ENCODE peak calls at places on chromosome 3, in ten cellular contexts. U is choroid plexus epithelial cell, Z is A549, N is heart left ventricle, K is HL-60, D is fibroblast of lung, G is PC-3, L is OCI-LY7, A is AG04449, Q is AG10803. S is an unnamed sample.

GRCh38 chr3:196559826-196560225 is 8.5 kb downstream of the WDR53 start:
- DNase-seq in Q (no peak), A (peak), U (no peak), G (peak), Z (no peak), N (no peak), L (no peak), K (no peak), D (no peak), S (no peak)

GRCh38 chr3:54131026-54131605 is 8.8 kb downstream of the CACNA2D3 start:
- DNase-seq in A (no peak), D (no peak), K (no peak), N (no peak), U (no peak), G (no peak), L (no peak), Q (no peak), Z (no peak), S (no peak)

GRCh38 chr3:190094201-190094718 is 26.4 kb downstream of the P3H2 start:
- DNase-seq in U (peak), Q (peak), K (no peak), L (no peak), A (peak), D (peak), Z (no peak), G (no peak), N (no peak), S (no peak)

GRCh38 chr3:96214941-96215340 is 599.5 kb upstream of the EPHA6 start:
- DNase-seq in K (no peak), U (no peak), Q (no peak), D (no peak), L (no peak), N (no peak), Z (no peak), G (no peak), A (no peak), S (no peak)

GRCh38 chr3:35659808-35660207 is 20.5 kb downstream of the ARPP21 start:
- DNase-seq in Z (peak), L (peak), Q (no peak), A (no peak), D (no peak), G (peak), K (peak), N (no peak), U (no peak), S (peak)

GRCh38 chr3:12405432-12406272 is 78.6 kb upstream of the TSEN2 start:
- DNase-seq in L (no peak), U (peak), N (peak), A (no peak), Z (peak), D (peak), G (peak), K (no peak), Q (no peak), S (no peak)

GRCh38 chr3:103134023-103134724 is 699.4 kb downstream of the ZPLD1 start:
- DNase-seq in Z (no peak), K (no peak), A (no peak), L (no peak), N (no peak), U (no peak), D (no peak), Q (no peak), G (no peak), S (no peak)

GRCh38 chr3:114178770-114179368 is at the start of gene DRD3:
- DNase-seq in K (no peak), U (peak), A (no peak), L (no peak), G (peak), Z (peak), N (no peak), D (peak), Q (peak), S (peak)

GRCh38 chr3:78096488-78097255 is 1056.8 kb downstream of the ROBO2 start:
- DNase-seq in G (peak), N (no peak), L (no peak), Q (no peak), K (no peak), Z (no peak), A (peak), D (peak), U (peak), S (no peak)

GRCh38 chr3:195178124-195178910 is 92.6 kb downstream of the XXYLT1 start:
- DNase-seq in D (no peak), Z (no peak), G (no peak), N (peak), Q (no peak), L (no peak), A (no peak), K (no peak), U (no peak), S (no peak)

DNA sequence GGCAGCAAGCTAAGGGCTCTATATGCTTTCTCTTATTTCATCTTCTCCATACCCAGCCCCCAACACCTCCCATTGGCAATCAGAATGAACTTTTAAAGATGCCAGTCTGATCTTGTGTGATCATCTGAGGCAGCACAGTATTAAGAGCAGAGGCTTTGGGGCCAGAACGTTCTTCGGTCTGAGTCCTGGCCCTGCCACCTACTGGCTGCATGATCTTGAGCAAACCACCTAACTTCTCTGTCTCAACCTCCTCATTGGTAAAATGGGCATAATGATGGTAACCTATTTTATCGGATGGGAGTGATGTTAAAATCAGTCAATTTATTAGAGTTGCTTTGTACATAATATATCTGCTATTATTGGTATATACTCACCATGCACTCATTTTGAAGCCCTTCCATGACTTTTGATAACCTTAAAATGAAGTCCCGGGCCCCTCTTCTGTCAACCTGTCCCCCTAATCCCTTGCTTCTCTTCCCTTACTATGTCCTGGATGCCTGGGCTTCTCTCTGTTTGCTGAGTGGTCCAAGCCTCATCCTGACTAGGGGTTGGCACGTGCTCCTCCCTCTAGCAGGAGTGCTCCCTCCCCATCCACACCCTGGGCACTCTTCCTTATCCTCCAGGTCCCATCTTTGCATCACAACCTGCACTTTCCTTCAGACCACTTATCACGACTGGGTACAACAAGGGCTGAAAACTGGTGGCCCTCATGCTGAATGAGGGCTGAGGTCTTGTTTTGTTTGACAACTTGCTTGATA is 6.3 kb downstream of the EFCAB12 start:
- DNase-seq in N (no peak), A (no peak), D (no peak), L (no peak), Q (no peak), K (no peak), G (no peak), Z (peak), U (peak), S (no peak)
- TF ChIP-seq CTCF in N (no peak), A (peak), D (no peak), L (peak), Q (no peak), K (no peak), G (peak), Z (peak), U (peak), S (no peak)

DNA sequence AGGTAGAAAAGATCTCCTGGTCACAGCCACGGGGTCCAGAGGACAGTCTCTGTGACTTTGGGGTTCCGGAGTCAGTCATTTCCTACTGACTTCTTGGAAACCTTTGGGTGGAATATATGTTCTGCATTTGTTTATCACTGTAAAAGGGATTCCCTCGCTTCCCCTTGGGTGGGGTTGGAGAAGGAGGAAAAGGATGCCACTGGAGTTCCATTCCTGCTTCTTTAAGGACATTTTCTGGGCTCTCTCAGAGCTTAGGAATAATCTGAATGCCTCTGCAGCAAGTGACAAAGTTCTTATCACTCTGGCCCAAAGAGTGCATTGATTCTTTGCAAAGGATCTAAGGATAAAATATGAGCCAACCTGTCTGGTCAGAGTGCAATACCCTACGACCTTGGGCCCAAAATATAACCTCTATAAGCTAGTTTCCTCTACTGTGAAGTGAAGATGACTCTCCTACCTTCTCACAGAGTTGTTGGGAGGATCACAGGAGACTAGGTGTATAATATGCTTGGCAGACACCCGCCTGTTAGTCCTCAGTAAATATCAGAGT is 17.2 kb downstream of the ARHGEF3 start:
- DNase-seq in G (no peak), Z (no peak), U (no peak), Q (no peak), K (no peak), L (no peak), N (no peak), D (no peak), A (no peak), S (no peak)
- H3K4me3 ChIP-seq in G (no peak), Z (no peak), U (no peak), Q (no peak), K (no peak), L (peak), N (no peak), D (no peak), A (no peak), S (no peak)

GRCh38 chr3:71247221-71247947 is 336.1 kb downstream of the FOXP1 start:
- DNase-seq in U (peak), L (peak), A (no peak), D (peak), Z (peak), G (peak), N (peak), K (no peak), Q (peak), S (no peak)
- TF ChIP-seq CTCF in U (no peak), L (peak), A (no peak), D (no peak), Z (no peak), G (no peak), N (peak), K (no peak), Q (no peak), S (no peak)

GRCh38 chr3:125357032-125357658 is 18.0 kb downstream of the ZNF148 start:
- DNase-seq in K (peak), Z (peak), Q (peak), L (no peak), D (peak), G (peak), U (peak), A (no peak), N (peak), S (peak)
- H3K4me3 ChIP-seq in K (peak), Z (peak), Q (peak), L (peak), D (peak), G (peak), U (peak), A (peak), N (peak), S (peak)

GRCh38 chr3:38707730-38708129 is 58.2 kb upstream of the SCN5A start:
- DNase-seq in D (no peak), N (no peak), K (no peak), A (no peak), L (peak), Q (no peak), U (peak), G (peak), Z (peak), S (peak)
- TF ChIP-seq CTCF in D (no peak), N (peak), K (peak), A (peak), L (peak), Q (peak), U (peak), G (peak), Z (no peak), S (peak)

S was measured in GM12865.